ENCODE peak calls at places on chromosomes 7 and 10, in eight cellular contexts. One of them, this sample, is unnamed.

GRCh38 chr7:155190608-155191536 is 106.8 kb upstream of the INSIG1 start:
- DNase-seq in mammary epithelial cell: no peak
- DNase-seq in CD8-positive, alpha-beta memory T cell: peak; percentile 31
- DNase-seq in HFF-Myc: no peak
- DNase-seq in AG04450: no peak
- DNase-seq in brain microvascular endothelial cell: peak; percentile 36
- DNase-seq in astrocyte of the spinal cord: no peak
- DNase-seq in cardiac muscle cell: peak; percentile 39
- DNase-seq in this sample: peak; percentile 56

GRCh38 chr10:71831646-71832552 is 19.2 kb downstream of the PSAP start:
- DNase-seq in cardiac muscle cell: no peak
- DNase-seq in AG04450: no peak
- DNase-seq in HFF-Myc: no peak
- DNase-seq in CD8-positive, alpha-beta memory T cell: no peak
- DNase-seq in astrocyte of the spinal cord: peak; percentile 52
- DNase-seq in mammary epithelial cell: peak; percentile 83
- DNase-seq in brain microvascular endothelial cell: peak; percentile 69
- DNase-seq in this sample: no peak

GRCh38 chr10:3467052-3467906 is 294.7 kb upstream of the PITRM1 start:
- DNase-seq in CD8-positive, alpha-beta memory T cell: no peak
- DNase-seq in cardiac muscle cell: peak; percentile 97
- DNase-seq in HFF-Myc: peak; percentile 92
- DNase-seq in brain microvascular endothelial cell: peak; percentile 94
- DNase-seq in AG04450: peak; percentile 91
- DNase-seq in astrocyte of the spinal cord: peak; percentile 97
- DNase-seq in mammary epithelial cell: peak; percentile 97
- DNase-seq in this sample: no peak

GRCh38 chr10:124066744-124067714 is 26.4 kb downstream of the CHST15 start:
- DNase-seq in brain microvascular endothelial cell: no peak
- DNase-seq in mammary epithelial cell: no peak
- DNase-seq in AG04450: no peak
- DNase-seq in astrocyte of the spinal cord: no peak
- DNase-seq in CD8-positive, alpha-beta memory T cell: no peak
- DNase-seq in HFF-Myc: no peak
- DNase-seq in cardiac muscle cell: no peak
- DNase-seq in this sample: no peak

GRCh38 chr7:129769866-129770808 is 158.6 kb downstream of the NRF1 start:
- DNase-seq in cardiac muscle cell: no peak
- DNase-seq in AG04450: no peak
- DNase-seq in mammary epithelial cell: no peak
- DNase-seq in CD8-positive, alpha-beta memory T cell: no peak
- DNase-seq in astrocyte of the spinal cord: no peak
- DNase-seq in HFF-Myc: no peak
- DNase-seq in brain microvascular endothelial cell: no peak
- DNase-seq in this sample: no peak

GRCh38 chr10:122375761-122376160 is 1.3 kb downstream of the PLEKHA1 start:
- DNase-seq in astrocyte of the spinal cord: no peak
- DNase-seq in CD8-positive, alpha-beta memory T cell: no peak
- DNase-seq in mammary epithelial cell: no peak
- DNase-seq in cardiac muscle cell: no peak
- DNase-seq in AG04450: no peak
- DNase-seq in brain microvascular endothelial cell: no peak
- DNase-seq in HFF-Myc: no peak
- DNase-seq in this sample: no peak

GRCh38 chr10:65394898-65395297 is 1530.9 kb upstream of the LRRTM3 start:
- DNase-seq in astrocyte of the spinal cord: peak; percentile 74
- DNase-seq in mammary epithelial cell: peak; percentile 80
- DNase-seq in HFF-Myc: no peak
- DNase-seq in cardiac muscle cell: peak; percentile 50
- DNase-seq in brain microvascular endothelial cell: peak; percentile 53
- DNase-seq in AG04450: no peak
- DNase-seq in CD8-positive, alpha-beta memory T cell: no peak
- DNase-seq in this sample: peak; percentile 3

GRCh38 chr10:50316169-50316568 is 64.9 kb upstream of the ASAH2 start:
- DNase-seq in mammary epithelial cell: no peak
- DNase-seq in brain microvascular endothelial cell: no peak
- DNase-seq in HFF-Myc: no peak
- DNase-seq in astrocyte of the spinal cord: no peak
- DNase-seq in cardiac muscle cell: peak; percentile 35
- DNase-seq in AG04450: no peak
- DNase-seq in CD8-positive, alpha-beta memory T cell: no peak
- DNase-seq in this sample: no peak

GRCh38 chr7:82166666-82167065 is 276.9 kb downstream of the CACNA2D1 start:
- DNase-seq in CD8-positive, alpha-beta memory T cell: no peak
- DNase-seq in astrocyte of the spinal cord: no peak
- DNase-seq in cardiac muscle cell: peak; percentile 21
- DNase-seq in AG04450: no peak
- DNase-seq in brain microvascular endothelial cell: no peak
- DNase-seq in mammary epithelial cell: no peak
- DNase-seq in HFF-Myc: no peak
- DNase-seq in this sample: no peak

DNA sequence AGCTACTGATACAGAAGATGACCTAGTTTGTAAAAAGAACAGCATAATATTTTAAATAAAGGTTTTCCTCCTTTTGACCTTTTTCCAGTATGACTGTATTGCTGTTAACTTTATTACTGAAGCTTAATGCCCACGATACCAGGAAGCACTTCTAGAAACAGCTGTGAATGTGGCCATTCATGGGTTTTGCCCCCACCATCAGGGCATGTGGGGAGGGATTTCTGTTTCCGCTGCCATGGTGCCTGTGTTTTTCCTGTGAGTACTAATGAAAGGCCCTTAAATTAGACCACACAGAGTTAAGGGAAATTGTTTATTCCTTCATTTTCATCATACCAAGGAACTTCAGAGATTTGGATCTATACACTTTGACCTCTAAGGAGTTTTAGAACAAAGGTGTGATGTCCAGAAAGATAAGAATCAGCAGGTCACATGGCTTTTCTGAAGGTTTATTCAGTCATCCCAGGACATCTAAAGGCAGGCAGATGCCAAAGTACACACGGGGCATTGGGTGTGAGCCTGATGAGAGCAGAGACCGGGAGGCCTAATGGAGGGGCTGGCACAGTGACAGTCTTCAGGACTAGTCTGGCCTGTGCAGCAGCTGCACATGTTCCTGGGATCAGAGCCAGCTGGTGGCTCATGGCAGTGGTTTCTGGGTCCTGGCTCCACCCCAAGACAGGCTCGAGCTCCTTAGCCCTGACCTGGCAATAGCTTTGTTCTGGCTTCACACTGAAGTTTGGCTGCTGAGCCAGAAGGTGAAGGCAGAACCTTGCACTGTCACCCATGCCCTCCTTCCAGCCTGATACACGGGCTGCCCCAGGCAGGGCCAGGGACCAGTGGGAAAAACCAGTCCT is 190.9 kb downstream of the REEP3 start:
- DNase-seq in HFF-Myc: peak; percentile 96
- DNase-seq in astrocyte of the spinal cord: peak; percentile 98
- DNase-seq in AG04450: peak; percentile 86
- DNase-seq in cardiac muscle cell: peak; percentile 95
- DNase-seq in CD8-positive, alpha-beta memory T cell: no peak
- DNase-seq in brain microvascular endothelial cell: peak; percentile 92
- DNase-seq in mammary epithelial cell: peak; percentile 98
- DNase-seq in this sample: no peak
- H3K4me3 ChIP-seq in HFF-Myc: no peak overlapping the region
- H3K4me3 ChIP-seq in astrocyte of the spinal cord: no peak overlapping the region
- H3K4me3 ChIP-seq in AG04450: no peak overlapping the region
- H3K4me3 ChIP-seq in cardiac muscle cell: no peak overlapping the region
- H3K4me3 ChIP-seq in CD8-positive, alpha-beta memory T cell: no peak overlapping the region
- H3K4me3 ChIP-seq in brain microvascular endothelial cell: no peak overlapping the region
- H3K4me3 ChIP-seq in mammary epithelial cell: no peak overlapping the region
- H3K4me3 ChIP-seq in this sample: no peak overlapping the region

GRCh38 chr7:85159003-85159402 is 27.9 kb downstream of the SEMA3D start:
- DNase-seq in brain microvascular endothelial cell: no peak
- DNase-seq in astrocyte of the spinal cord: no peak
- DNase-seq in cardiac muscle cell: no peak
- DNase-seq in HFF-Myc: no peak
- DNase-seq in mammary epithelial cell: no peak
- DNase-seq in AG04450: no peak
- DNase-seq in CD8-positive, alpha-beta memory T cell: no peak
- DNase-seq in this sample: no peak

GRCh38 chr7:85167636-85168035 is 19.2 kb downstream of the SEMA3D start:
- DNase-seq in mammary epithelial cell: no peak
- DNase-seq in cardiac muscle cell: no peak
- DNase-seq in AG04450: no peak
- DNase-seq in astrocyte of the spinal cord: no peak
- DNase-seq in brain microvascular endothelial cell: no peak
- DNase-seq in HFF-Myc: no peak
- DNase-seq in CD8-positive, alpha-beta memory T cell: no peak
- DNase-seq in this sample: no peak

GRCh38 chr7:85165263-85165662 is 21.6 kb downstream of the SEMA3D start:
- DNase-seq in HFF-Myc: no peak
- DNase-seq in CD8-positive, alpha-beta memory T cell: no peak
- DNase-seq in astrocyte of the spinal cord: no peak
- DNase-seq in brain microvascular endothelial cell: no peak
- DNase-seq in AG04450: no peak
- DNase-seq in mammary epithelial cell: no peak
- DNase-seq in cardiac muscle cell: no peak
- DNase-seq in this sample: no peak

GRCh38 chr7:85160223-85160622 is 26.6 kb downstream of the SEMA3D start:
- DNase-seq in HFF-Myc: no peak
- DNase-seq in brain microvascular endothelial cell: peak; percentile 15
- DNase-seq in cardiac muscle cell: no peak
- DNase-seq in mammary epithelial cell: peak; percentile 90
- DNase-seq in AG04450: no peak
- DNase-seq in astrocyte of the spinal cord: peak; percentile 52
- DNase-seq in CD8-positive, alpha-beta memory T cell: no peak
- DNase-seq in this sample: peak; percentile 45

DNA sequence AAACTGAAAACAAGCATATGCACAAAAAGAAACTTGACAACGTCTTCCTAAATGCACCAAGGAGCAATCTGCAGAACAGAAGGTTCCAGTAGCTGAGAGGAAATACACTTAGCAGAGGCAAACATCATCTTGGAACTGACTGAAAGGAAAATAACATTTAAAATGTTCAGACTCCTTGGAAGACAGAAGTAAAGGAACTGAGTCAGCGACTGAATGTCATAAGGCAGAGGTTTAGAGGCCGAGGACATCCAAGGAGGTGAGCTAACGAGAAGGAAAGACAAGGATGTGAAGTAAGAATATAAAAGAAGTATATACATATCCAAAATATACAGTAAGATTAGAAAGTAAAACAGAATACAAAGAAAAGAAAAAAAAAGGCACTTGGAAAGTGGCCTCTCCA is 24.1 kb downstream of the SEMA3D start:
- DNase-seq in astrocyte of the spinal cord: peak; percentile 14
- DNase-seq in AG04450: no peak
- DNase-seq in cardiac muscle cell: peak; percentile 11
- DNase-seq in CD8-positive, alpha-beta memory T cell: no peak
- DNase-seq in mammary epithelial cell: no peak
- DNase-seq in HFF-Myc: no peak
- DNase-seq in brain microvascular endothelial cell: no peak
- DNase-seq in this sample: no peak
- H3K4me3 ChIP-seq in astrocyte of the spinal cord: no peak overlapping the region
- H3K4me3 ChIP-seq in AG04450: no peak overlapping the region
- H3K4me3 ChIP-seq in cardiac muscle cell: no peak overlapping the region
- H3K4me3 ChIP-seq in CD8-positive, alpha-beta memory T cell: no peak overlapping the region
- H3K4me3 ChIP-seq in mammary epithelial cell: no peak overlapping the region
- H3K4me3 ChIP-seq in HFF-Myc: peak overlapping the region; percentile 6
- H3K4me3 ChIP-seq in brain microvascular endothelial cell: no peak overlapping the region
- H3K4me3 ChIP-seq in this sample: no peak overlapping the region

DNA sequence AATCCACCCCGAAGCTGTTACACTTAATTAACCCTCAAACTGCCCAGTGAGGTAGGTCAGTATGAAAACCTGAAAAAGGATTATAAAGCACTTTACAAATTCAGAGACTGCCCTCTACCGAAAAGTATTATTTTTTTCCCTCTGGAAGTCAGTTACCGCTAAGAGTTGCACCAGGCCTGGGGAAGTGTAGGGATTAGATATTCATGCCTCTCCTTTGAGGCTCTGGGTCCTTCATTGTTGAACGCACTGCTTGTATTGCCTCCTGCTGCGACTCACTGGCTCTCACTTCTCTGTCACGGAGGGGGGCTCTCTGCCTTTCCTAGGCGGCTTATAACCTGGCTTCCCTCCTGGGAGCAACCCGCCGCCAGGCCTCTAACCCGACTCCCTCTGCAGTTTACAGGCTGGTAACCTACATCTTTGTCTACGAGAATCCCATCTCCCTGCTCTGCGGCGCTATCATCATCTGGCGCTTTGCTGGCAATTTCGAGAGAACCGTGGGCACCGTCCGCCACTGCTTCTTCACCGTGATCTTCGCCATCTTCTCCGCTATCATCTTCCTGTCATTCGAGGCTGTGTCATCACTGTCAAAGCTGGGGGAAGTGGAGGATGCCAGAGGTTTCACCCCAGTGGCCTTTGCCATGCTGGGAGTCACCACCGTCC is 2.7 kb downstream of the RHBDD2 start:
- DNase-seq in CD8-positive, alpha-beta memory T cell: no peak
- DNase-seq in astrocyte of the spinal cord: no peak
- DNase-seq in brain microvascular endothelial cell: no peak
- DNase-seq in AG04450: no peak
- DNase-seq in HFF-Myc: no peak
- DNase-seq in mammary epithelial cell: no peak
- DNase-seq in cardiac muscle cell: no peak
- DNase-seq in this sample: no peak
- H3K4me3 ChIP-seq in CD8-positive, alpha-beta memory T cell: no peak overlapping the region
- H3K4me3 ChIP-seq in astrocyte of the spinal cord: no peak overlapping the region
- H3K4me3 ChIP-seq in brain microvascular endothelial cell: no peak overlapping the region
- H3K4me3 ChIP-seq in AG04450: no peak overlapping the region
- H3K4me3 ChIP-seq in HFF-Myc: no peak overlapping the region
- H3K4me3 ChIP-seq in mammary epithelial cell: no peak overlapping the region
- H3K4me3 ChIP-seq in cardiac muscle cell: no peak overlapping the region
- H3K4me3 ChIP-seq in this sample: no peak overlapping the region

GRCh38 chr7:8263048-8263447 is 1.1 kb upstream of the ICA1 start:
- DNase-seq in HFF-Myc: no peak
- DNase-seq in astrocyte of the spinal cord: no peak
- DNase-seq in mammary epithelial cell: no peak
- DNase-seq in cardiac muscle cell: no peak
- DNase-seq in brain microvascular endothelial cell: no peak
- DNase-seq in AG04450: no peak
- DNase-seq in CD8-positive, alpha-beta memory T cell: no peak
- DNase-seq in this sample: no peak

GRCh38 chr7:8261711-8262695 is at the start of gene ICA1:
- DNase-seq in CD8-positive, alpha-beta memory T cell: no peak
- DNase-seq in AG04450: no peak
- DNase-seq in cardiac muscle cell: peak; percentile 23
- DNase-seq in brain microvascular endothelial cell: peak; percentile 10
- DNase-seq in HFF-Myc: no peak
- DNase-seq in astrocyte of the spinal cord: peak; percentile 36
- DNase-seq in mammary epithelial cell: peak; percentile 58
- DNase-seq in this sample: peak; percentile 47

GRCh38 chr7:8259586-8260222 is 2.3 kb downstream of the ICA1 start:
- DNase-seq in cardiac muscle cell: no peak
- DNase-seq in AG04450: no peak
- DNase-seq in brain microvascular endothelial cell: no peak
- DNase-seq in CD8-positive, alpha-beta memory T cell: no peak
- DNase-seq in astrocyte of the spinal cord: no peak
- DNase-seq in HFF-Myc: no peak
- DNase-seq in mammary epithelial cell: no peak
- DNase-seq in this sample: no peak

GRCh38 chr7:8258734-8259133 is 3.2 kb downstream of the ICA1 start:
- DNase-seq in mammary epithelial cell: no peak
- DNase-seq in AG04450: no peak
- DNase-seq in CD8-positive, alpha-beta memory T cell: no peak
- DNase-seq in astrocyte of the spinal cord: no peak
- DNase-seq in HFF-Myc: no peak
- DNase-seq in brain microvascular endothelial cell: no peak
- DNase-seq in cardiac muscle cell: no peak
- DNase-seq in this sample: no peak

GRCh38 chr7:8260871-8261707 is 878 bp downstream of the ICA1 start:
- DNase-seq in cardiac muscle cell: peak; percentile 2
- DNase-seq in CD8-positive, alpha-beta memory T cell: no peak
- DNase-seq in AG04450: no peak
- DNase-seq in mammary epithelial cell: peak; percentile 19
- DNase-seq in HFF-Myc: no peak
- DNase-seq in brain microvascular endothelial cell: peak; percentile 0
- DNase-seq in astrocyte of the spinal cord: no peak
- DNase-seq in this sample: peak; percentile 37
- H3K4me3 ChIP-seq in cardiac muscle cell: peak overlapping the region; percentile 95
- H3K4me3 ChIP-seq in CD8-positive, alpha-beta memory T cell: peak overlapping the region; percentile 5
- H3K4me3 ChIP-seq in AG04450: peak overlapping the region; percentile 37
- H3K4me3 ChIP-seq in mammary epithelial cell: peak overlapping the region; percentile 51
- H3K4me3 ChIP-seq in HFF-Myc: peak overlapping the region; percentile 37
- H3K4me3 ChIP-seq in brain microvascular endothelial cell: peak overlapping the region; percentile 68
- H3K4me3 ChIP-seq in astrocyte of the spinal cord: peak overlapping the region; percentile 51
- H3K4me3 ChIP-seq in this sample: peak overlapping the region; percentile 78

This sample was measured in GM12865.